ENCODE peak calls at places on chromosome 7, in five cellular contexts. C, S, I, L and A are unnamed samples.

GRCh38 chr7:19421871-19422270 is 276.6 kb upstream of the FERD3L start:
- DNase-seq in C (no peak), S (no peak), I (no peak), L (no peak), A (no peak)

GRCh38 chr7:155230169-155230593 is 67.5 kb upstream of the INSIG1 start:
- DNase-seq in S (peak), L (no peak), I (peak), C (no peak), A (peak)

GRCh38 chr7:4147931-4148620 is 534.0 kb upstream of the FOXK1 start:
- DNase-seq in L (no peak), C (no peak), I (no peak), S (no peak), A (no peak)

GRCh38 chr7:111903797-111904196 is 302.4 kb downstream of the DOCK4 start:
- DNase-seq in S (no peak), L (no peak), I (no peak), C (no peak), A (no peak)

GRCh38 chr7:150945853-150946825 is 32.0 kb downstream of the KCNH2 start:
- DNase-seq in S (no peak), I (peak), C (no peak), L (no peak), A (no peak)

GRCh38 chr7:154777023-154777422 is 225.9 kb downstream of the PAXIP1 start:
- DNase-seq in S (no peak), C (no peak), L (no peak), I (no peak), A (peak)

GRCh38 chr7:33108591-33108930 is 643 bp downstream of the RP9 start:
- DNase-seq in S (no peak), I (no peak), C (no peak), L (no peak), A (peak)

GRCh38 chr7:49320083-49320482 is 395.7 kb downstream of the CDC14C start:
- DNase-seq in S (no peak), I (no peak), L (no peak), C (no peak), A (no peak)

GRCh38 chr7:130732980-130733865 is 784 bp downstream of the KLF14 start:
- DNase-seq in C (peak), S (peak), L (no peak), I (peak), A (peak)

GRCh38 chr7:139183878-139184338 is 47.1 kb upstream of the UBN2 start:
- DNase-seq in I (no peak), C (no peak), L (no peak), S (no peak), A (no peak)

GRCh38 chr7:30470163-30470770 is 8.3 kb downstream of the NOD1 start:
- DNase-seq in S (peak), C (peak), L (peak), I (peak), A (no peak)

GRCh38 chr7:148153611-148154010 is 437.0 kb upstream of the C7orf33 start:
- DNase-seq in C (peak), S (peak), I (peak), L (peak), A (no peak)

GRCh38 chr7:45598697-45599520 is 24.7 kb downstream of the ADCY1 start:
- DNase-seq in C (no peak), S (no peak), I (no peak), L (no peak), A (no peak)

GRCh38 chr7:29375641-29376562 is 181.3 kb downstream of the CHN2 start:
- DNase-seq in I (no peak), S (no peak), C (no peak), L (peak), A (no peak)